ENCODE peak calls at places on chromosomes 1 and 21, in four cellular contexts. F, V, N and H are unnamed samples.

GRCh38 chr1:108316545-108316944 is 72.7 kb upstream of the NBPF4 start:
- DNase-seq in F (no peak), V (no peak), N (no peak), H (no peak)

GRCh38 chr1:220271706-220272046 is 577 bp downstream of the RAB3GAP2 start:
- DNase-seq in F (peak), V (peak), N (no peak), H (no peak)

GRCh38 chr1:51752073-51752948 is 126.2 kb downstream of the NRDC start:
- DNase-seq in F (no peak), V (peak), N (no peak), H (no peak)

GRCh38 chr1:19164274-19165015 is 45.6 kb downstream of the UBR4 start:
- DNase-seq in F (no peak), V (no peak), N (no peak), H (no peak)

GRCh38 chr1:29554208-29554778 is 318.0 kb downstream of the PTPRU start:
- DNase-seq in F (no peak), V (no peak), N (no peak), H (no peak)

GRCh38 chr1:172360960-172361359 is 59.5 kb upstream of the C1orf105 start:
- DNase-seq in F (no peak), V (no peak), N (no peak), H (no peak)

GRCh38 chr1:92968138-92969032 is 7.1 kb upstream of the DIPK1A start:
- DNase-seq in F (no peak), V (no peak), N (no peak), H (no peak)

GRCh38 chr1:228997721-228998144 is 262.5 kb downstream of the RHOU start:
- DNase-seq in F (no peak), V (no peak), N (no peak), H (no peak)

GRCh38 chr21:29190920-29191319 is 60.5 kb downstream of the MAP3K7CL start:
- DNase-seq in F (peak), V (no peak), N (no peak), H (no peak)

GRCh38 chr1:95216292-95216990 is 17.6 kb upstream of the RWDD3 start:
- DNase-seq in F (no peak), V (no peak), N (no peak), H (no peak)

GRCh38 chr1:226111865-226112395 is 49.4 kb downstream of the H3-3A start:
- DNase-seq in F (no peak), V (no peak), N (no peak), H (no peak)

GRCh38 chr1:178060789-178061556 is 32.9 kb upstream of the RASAL2 start:
- DNase-seq in F (peak), V (no peak), N (no peak), H (no peak)

GRCh38 chr1:50196081-50196480 is 87.4 kb downstream of the ELAVL4 start:
- DNase-seq in F (no peak), V (no peak), N (no peak), H (no peak)

GRCh38 chr1:234488054-234488953 is 9.3 kb upstream of the TARBP1 start:
- DNase-seq in F (no peak), V (no peak), N (no peak), H (no peak)

GRCh38 chr1:205256956-205257615 is 29.3 kb downstream of the TMCC2 start:
- DNase-seq in F (no peak), V (no peak), N (no peak), H (no peak)

GRCh38 chr1:2290595-2291510 is 62.7 kb downstream of the SKI start:
- DNase-seq in F (peak), V (no peak), N (peak), H (no peak)

GRCh38 chr1:54559771-54560231 is 11.8 kb downstream of the ACOT11 start:
- DNase-seq in F (no peak), V (no peak), N (no peak), H (no peak)

GRCh38 chr1:59308839-59309238 is 11.9 kb downstream of the FGGY start:
- DNase-seq in F (no peak), V (no peak), N (no peak), H (no peak)

GRCh38 chr1:156638189-156638588 is 3.7 kb upstream of the BCAN start:
- DNase-seq in F (no peak), V (no peak), N (no peak), H (no peak)

GRCh38 chr1:59077739-59078503 is 219.0 kb upstream of the FGGY start:
- DNase-seq in F (no peak), V (no peak), N (no peak), H (no peak)

GRCh38 chr21:43590220-43590619 is 69.1 kb downstream of the HSF2BP start:
- DNase-seq in F (no peak), V (no peak), N (no peak), H (no peak)

GRCh38 chr1:75514270-75514669 is 96.6 kb downstream of the SLC44A5 start:
- DNase-seq in F (no peak), V (no peak), N (no peak), H (no peak)

GRCh38 chr1:109812691-109813393 is 49.1 kb upstream of the EPS8L3 start:
- DNase-seq in F (no peak), V (no peak), N (no peak), H (no peak)

GRCh38 chr1:5597171-5597864 is 394.9 kb downstream of the NPHP4 start:
- DNase-seq in F (no peak), V (no peak), N (no peak), H (no peak)

GRCh38 chr1:232718928-232719927 is 86.0 kb upstream of the MAP10 start:
- DNase-seq in F (no peak), V (no peak), N (no peak), H (no peak)

GRCh38 chr1:55571767-55572166 is 356.6 kb upstream of the USP24 start:
- DNase-seq in F (no peak), V (no peak), N (no peak), H (no peak)

GRCh38 chr1:55568732-55569131 is 353.6 kb upstream of the USP24 start:
- DNase-seq in F (no peak), V (no peak), N (no peak), H (no peak)

GRCh38 chr1:55575571-55576279 is 360.6 kb upstream of the USP24 start:
- DNase-seq in F (no peak), V (no peak), N (no peak), H (no peak)

DNA sequence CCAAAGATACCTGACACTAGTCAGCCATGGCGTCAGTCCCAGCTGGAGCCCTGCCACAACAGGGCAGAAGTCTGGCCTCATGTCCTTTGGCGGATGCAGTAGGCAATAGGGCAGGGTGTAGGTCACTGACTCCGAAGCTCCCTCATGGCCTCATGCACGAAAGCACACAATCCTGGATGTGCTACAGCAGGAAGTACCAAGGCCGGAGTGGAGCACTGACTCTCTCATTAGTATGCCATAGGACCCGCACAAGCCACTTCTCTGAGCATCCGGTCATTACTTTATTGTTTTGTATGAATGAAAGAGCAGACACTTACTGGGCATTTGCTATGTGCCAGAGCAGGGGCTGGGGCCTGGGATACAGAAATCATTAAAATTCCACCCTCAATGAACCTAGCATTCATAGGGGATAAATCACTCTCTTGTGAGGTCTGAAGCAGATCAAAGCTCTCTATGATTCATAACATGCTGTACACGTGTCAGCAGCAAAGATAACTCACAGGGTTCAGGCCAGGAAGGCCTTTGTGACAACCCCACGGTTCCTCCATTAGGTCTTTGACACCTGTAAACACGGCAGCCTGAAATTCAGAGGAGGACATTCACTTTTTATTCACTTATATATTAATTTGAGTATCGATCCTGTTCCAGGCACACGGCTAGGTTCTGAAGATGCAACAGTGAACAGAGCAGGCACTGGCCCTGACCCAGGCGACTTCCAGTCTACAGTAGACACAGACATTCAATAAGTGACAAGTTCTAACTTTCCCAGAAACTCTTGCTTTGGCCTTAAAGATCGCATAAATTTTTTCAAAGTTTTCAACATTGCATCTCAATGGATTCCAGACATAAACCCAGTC is 357.9 kb upstream of the USP24 start:
- DNase-seq in F (no peak), V (no peak), N (no peak), H (no peak)
- TF ChIP-seq SPI1 in F (no peak), V (no peak), N (no peak), H (no peak)

GRCh38 chr1:24959623-24959975 is 29.5 kb upstream of the RUNX3 start:
- DNase-seq in F (no peak), V (no peak), N (no peak), H (no peak)
- TF ChIP-seq SPI1 in F (no peak), V (no peak), N (no peak), H (no peak)

DNA sequence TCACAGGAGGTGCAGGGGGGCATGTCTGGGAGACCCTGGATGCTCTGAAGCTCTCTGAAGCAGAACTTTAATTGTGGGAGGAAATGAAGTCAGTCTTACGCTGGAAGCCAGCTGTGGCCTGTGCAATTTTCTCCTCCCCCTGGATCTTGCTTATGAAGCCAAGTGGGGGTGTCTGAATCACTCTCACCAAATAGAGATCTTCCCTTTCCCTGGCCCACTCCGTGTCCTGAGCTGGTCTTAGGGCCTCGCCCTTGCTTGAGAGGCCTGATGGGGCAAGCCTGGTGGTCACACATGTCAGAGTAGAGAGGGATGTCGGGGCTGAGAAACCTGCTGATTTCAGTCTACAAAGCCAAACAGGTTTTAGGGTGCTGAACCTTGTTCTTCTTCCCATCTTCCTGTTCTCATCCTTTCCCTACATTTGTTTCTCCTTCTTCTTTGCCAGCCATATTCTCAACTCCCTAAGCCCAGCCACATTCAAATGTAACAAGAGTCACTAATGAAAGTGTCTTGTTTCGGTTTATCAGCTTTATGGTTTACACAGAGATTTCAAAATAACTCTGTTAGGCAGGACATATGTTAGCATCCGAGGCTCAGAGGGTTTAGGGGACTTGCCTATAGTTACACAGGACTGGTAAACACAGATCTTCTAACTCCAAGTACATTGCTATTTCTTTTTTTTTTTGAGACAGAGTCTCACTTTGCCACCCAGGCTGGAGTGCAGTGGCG is 61.1 kb downstream of the NDUFS5 start:
- DNase-seq in F (no peak), V (no peak), N (no peak), H (no peak)
- TF ChIP-seq SPI1 in F (no peak), V (no peak), N (no peak), H (no peak)

GRCh38 chr1:23283660-23284602 is 60.2 kb downstream of the HNRNPR start:
- DNase-seq in F (no peak), V (no peak), N (no peak), H (no peak)
- TF ChIP-seq SPI1 in F (no peak), V (no peak), N (no peak), H (no peak)

GRCh38 chr1:39107891-39108290 is 81.7 kb downstream of the NDUFS5 start:
- DNase-seq in F (no peak), V (no peak), N (no peak), H (no peak)

GRCh38 chr1:39104158-39105060 is 78.3 kb downstream of the NDUFS5 start:
- DNase-seq in F (no peak), V (no peak), N (no peak), H (no peak)

GRCh38 chr1:39105061-39105840 is 79.1 kb downstream of the NDUFS5 start:
- DNase-seq in F (no peak), V (peak), N (no peak), H (peak)

GRCh38 chr1:39106949-39107740 is 81.0 kb downstream of the NDUFS5 start:
- DNase-seq in F (no peak), V (no peak), N (no peak), H (no peak)

GRCh38 chr1:39105841-39106765 is 80.0 kb downstream of the NDUFS5 start:
- DNase-seq in F (no peak), V (peak), N (no peak), H (no peak)
- TF ChIP-seq SPI1 in F (no peak), V (no peak), N (no peak), H (no peak)

DNA sequence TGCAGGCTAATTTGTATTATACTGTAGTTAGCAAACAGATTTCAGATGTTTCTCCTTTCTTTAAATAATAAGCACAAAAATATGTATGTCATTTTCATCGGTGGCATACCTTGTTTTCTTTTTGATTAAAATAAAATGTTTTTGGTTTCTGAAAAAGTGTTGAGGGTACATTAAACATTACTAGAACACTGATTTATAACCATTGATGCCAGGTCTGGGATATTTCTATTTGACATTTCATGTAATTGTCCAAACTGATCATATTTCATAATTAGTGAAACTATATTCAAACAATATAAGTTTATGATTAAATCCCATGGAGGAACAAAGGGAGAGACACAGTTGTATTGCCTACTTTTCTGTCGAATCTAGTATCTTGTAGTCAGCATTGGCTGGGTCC is 99.7 kb upstream of the ADGRL2 start:
- DNase-seq in F (no peak), V (no peak), N (no peak), H (no peak)
- TF ChIP-seq SPI1 in F (no peak), V (no peak), N (no peak), H (no peak)

GRCh38 chr1:231527586-231528174 is 789 bp upstream of the TSNAX start:
- DNase-seq in F (no peak), V (no peak), N (no peak), H (no peak)
- TF ChIP-seq SPI1 in F (no peak), V (no peak), N (no peak), H (no peak)

DNA sequence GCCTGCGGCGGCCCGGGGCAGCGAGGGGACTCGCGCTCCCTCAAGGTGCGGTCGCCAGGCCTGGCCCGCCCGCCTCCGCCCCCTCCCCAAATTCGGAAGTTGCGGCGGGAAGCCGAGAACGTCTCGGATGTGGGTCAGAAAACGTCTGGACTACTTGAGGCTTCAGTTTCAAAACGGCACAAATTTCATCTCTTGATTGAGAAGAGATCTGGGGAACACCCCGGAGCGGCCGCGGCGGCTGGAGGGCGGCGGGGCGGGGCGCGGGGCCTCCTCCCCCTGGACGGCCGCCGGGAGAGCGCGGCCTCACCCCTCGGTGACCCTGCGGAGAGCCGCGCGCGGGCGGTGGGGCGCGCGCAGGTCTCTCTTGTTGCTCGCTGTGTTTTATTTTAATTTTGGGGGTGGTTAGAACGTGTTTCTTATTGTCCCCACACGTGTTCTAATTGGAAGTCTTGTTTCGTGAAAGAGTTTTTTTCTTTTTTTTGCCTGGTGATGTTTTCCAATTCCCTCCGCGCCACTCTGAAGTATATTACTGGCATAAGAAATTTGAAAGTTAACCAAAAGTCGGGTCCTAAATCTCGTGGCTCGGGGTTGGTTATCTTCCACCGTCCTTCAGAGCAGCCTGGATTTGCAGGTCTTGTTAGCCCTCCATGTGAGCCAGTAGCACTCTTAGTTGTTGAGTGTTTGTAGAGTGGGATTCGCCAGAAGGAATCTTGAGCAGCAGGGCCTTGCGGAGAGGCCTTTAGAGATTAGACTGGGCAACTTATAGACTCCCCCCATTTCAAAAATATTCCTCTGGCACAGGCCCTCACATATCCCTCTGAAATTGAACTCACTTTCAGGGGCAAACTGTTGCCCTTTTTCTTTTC is 749 bp downstream of the PCBP3 start:
- DNase-seq in F (no peak), V (peak), N (no peak), H (no peak)
- TF ChIP-seq SPI1 in F (no peak), V (no peak), N (no peak), H (no peak)

GRCh38 chr1:84896279-84896678 is 3.3 kb upstream of the LPAR3 start:
- DNase-seq in F (no peak), V (no peak), N (no peak), H (no peak)

GRCh38 chr1:84899969-84900368 is 7.0 kb upstream of the LPAR3 start:
- DNase-seq in F (no peak), V (no peak), N (no peak), H (no peak)
- TF ChIP-seq SPI1 in F (no peak), V (no peak), N (no peak), H (no peak)